ENCODE peak calls at places on chromosomes 7 and 10, in ten cellular contexts. One of them, this sample, is unnamed.

GRCh38 chr10:84200537-84201243 is 6.4 kb downstream of the CDHR1 start:
- ATAC-seq in T-helper 17 cell: no peak
- ATAC-seq in heart right ventricle: no peak
- ATAC-seq in left cardiac atrium: no peak
- ATAC-seq in K562: peak
- ATAC-seq in activated naive CD8-positive, alpha-beta T cell treated with anti-CD3 and anti-CD28 coated beads, Interleukin-2, amount 50 U/mL, for 24 hours: no peak
- ATAC-seq in HCT116: no peak
- ATAC-seq in aorta: no peak
- ATAC-seq in right cardiac atrium: peak
- ATAC-seq in stimulated activated effector memory CD8-positive, alpha-beta T cell treated with anti-CD3 and anti-CD28 coated beads, Interleukin-12 subunit alpha, Interleukin-12 subunit beta, amount 100 ng/mL, for 72 hours: no peak
- ATAC-seq in this sample: no peak

GRCh38 chr7:38881947-38882684 is 26.9 kb downstream of the VPS41 start:
- ATAC-seq in K562: no peak
- ATAC-seq in left cardiac atrium: no peak
- ATAC-seq in stimulated activated effector memory CD8-positive, alpha-beta T cell treated with anti-CD3 and anti-CD28 coated beads, Interleukin-12 subunit alpha, Interleukin-12 subunit beta, amount 100 ng/mL, for 72 hours: peak
- ATAC-seq in HCT116: no peak
- ATAC-seq in right cardiac atrium: no peak
- ATAC-seq in T-helper 17 cell: no peak
- ATAC-seq in heart right ventricle: no peak
- ATAC-seq in activated naive CD8-positive, alpha-beta T cell treated with anti-CD3 and anti-CD28 coated beads, Interleukin-2, amount 50 U/mL, for 24 hours: peak
- ATAC-seq in aorta: no peak
- ATAC-seq in this sample: no peak

GRCh38 chr7:98733036-98733435 is 116.0 kb downstream of the NPTX2 start:
- ATAC-seq in T-helper 17 cell: peak
- ATAC-seq in stimulated activated effector memory CD8-positive, alpha-beta T cell treated with anti-CD3 and anti-CD28 coated beads, Interleukin-12 subunit alpha, Interleukin-12 subunit beta, amount 100 ng/mL, for 72 hours: peak
- ATAC-seq in left cardiac atrium: no peak
- ATAC-seq in aorta: no peak
- ATAC-seq in right cardiac atrium: no peak
- ATAC-seq in activated naive CD8-positive, alpha-beta T cell treated with anti-CD3 and anti-CD28 coated beads, Interleukin-2, amount 50 U/mL, for 24 hours: peak
- ATAC-seq in heart right ventricle: no peak
- ATAC-seq in HCT116: peak
- ATAC-seq in K562: peak
- ATAC-seq in this sample: no peak

GRCh38 chr7:33195264-33195663 is 65.9 kb downstream of the BBS9 start:
- ATAC-seq in stimulated activated effector memory CD8-positive, alpha-beta T cell treated with anti-CD3 and anti-CD28 coated beads, Interleukin-12 subunit alpha, Interleukin-12 subunit beta, amount 100 ng/mL, for 72 hours: peak
- ATAC-seq in K562: no peak
- ATAC-seq in activated naive CD8-positive, alpha-beta T cell treated with anti-CD3 and anti-CD28 coated beads, Interleukin-2, amount 50 U/mL, for 24 hours: no peak
- ATAC-seq in right cardiac atrium: no peak
- ATAC-seq in heart right ventricle: no peak
- ATAC-seq in aorta: no peak
- ATAC-seq in left cardiac atrium: peak
- ATAC-seq in HCT116: no peak
- ATAC-seq in T-helper 17 cell: no peak
- ATAC-seq in this sample: no peak

GRCh38 chr7:22173884-22174573 is 182.9 kb downstream of the RAPGEF5 start:
- ATAC-seq in activated naive CD8-positive, alpha-beta T cell treated with anti-CD3 and anti-CD28 coated beads, Interleukin-2, amount 50 U/mL, for 24 hours: peak
- ATAC-seq in left cardiac atrium: peak
- ATAC-seq in T-helper 17 cell: peak
- ATAC-seq in stimulated activated effector memory CD8-positive, alpha-beta T cell treated with anti-CD3 and anti-CD28 coated beads, Interleukin-12 subunit alpha, Interleukin-12 subunit beta, amount 100 ng/mL, for 72 hours: peak
- ATAC-seq in right cardiac atrium: peak
- ATAC-seq in HCT116: no peak
- ATAC-seq in K562: peak
- ATAC-seq in heart right ventricle: no peak
- ATAC-seq in aorta: no peak
- ATAC-seq in this sample: no peak

GRCh38 chr7:155683098-155683497 is 38.6 kb downstream of the RBM33 start:
- ATAC-seq in heart right ventricle: no peak
- ATAC-seq in aorta: no peak
- ATAC-seq in K562: peak
- ATAC-seq in activated naive CD8-positive, alpha-beta T cell treated with anti-CD3 and anti-CD28 coated beads, Interleukin-2, amount 50 U/mL, for 24 hours: no peak
- ATAC-seq in stimulated activated effector memory CD8-positive, alpha-beta T cell treated with anti-CD3 and anti-CD28 coated beads, Interleukin-12 subunit alpha, Interleukin-12 subunit beta, amount 100 ng/mL, for 72 hours: no peak
- ATAC-seq in T-helper 17 cell: no peak
- ATAC-seq in left cardiac atrium: no peak
- ATAC-seq in HCT116: no peak
- ATAC-seq in right cardiac atrium: no peak
- ATAC-seq in this sample: no peak

GRCh38 chr7:55325371-55325792 is 39.8 kb upstream of the LANCL2 start:
- ATAC-seq in T-helper 17 cell: no peak
- ATAC-seq in stimulated activated effector memory CD8-positive, alpha-beta T cell treated with anti-CD3 and anti-CD28 coated beads, Interleukin-12 subunit alpha, Interleukin-12 subunit beta, amount 100 ng/mL, for 72 hours: no peak
- ATAC-seq in heart right ventricle: peak
- ATAC-seq in HCT116: no peak
- ATAC-seq in activated naive CD8-positive, alpha-beta T cell treated with anti-CD3 and anti-CD28 coated beads, Interleukin-2, amount 50 U/mL, for 24 hours: no peak
- ATAC-seq in K562: no peak
- ATAC-seq in aorta: peak
- ATAC-seq in left cardiac atrium: peak
- ATAC-seq in right cardiac atrium: peak
- ATAC-seq in this sample: peak

GRCh38 chr10:108591417-108591816 is 1331.9 kb downstream of the XPNPEP1 start:
- ATAC-seq in heart right ventricle: no peak
- ATAC-seq in stimulated activated effector memory CD8-positive, alpha-beta T cell treated with anti-CD3 and anti-CD28 coated beads, Interleukin-12 subunit alpha, Interleukin-12 subunit beta, amount 100 ng/mL, for 72 hours: no peak
- ATAC-seq in left cardiac atrium: no peak
- ATAC-seq in aorta: no peak
- ATAC-seq in K562: no peak
- ATAC-seq in activated naive CD8-positive, alpha-beta T cell treated with anti-CD3 and anti-CD28 coated beads, Interleukin-2, amount 50 U/mL, for 24 hours: no peak
- ATAC-seq in HCT116: no peak
- ATAC-seq in T-helper 17 cell: no peak
- ATAC-seq in right cardiac atrium: no peak
- ATAC-seq in this sample: no peak

GRCh38 chr10:100612601-100613595 is 77.2 kb downstream of the HIF1AN start:
- ATAC-seq in K562: no peak
- ATAC-seq in T-helper 17 cell: no peak
- ATAC-seq in aorta: no peak
- ATAC-seq in heart right ventricle: no peak
- ATAC-seq in stimulated activated effector memory CD8-positive, alpha-beta T cell treated with anti-CD3 and anti-CD28 coated beads, Interleukin-12 subunit alpha, Interleukin-12 subunit beta, amount 100 ng/mL, for 72 hours: no peak
- ATAC-seq in activated naive CD8-positive, alpha-beta T cell treated with anti-CD3 and anti-CD28 coated beads, Interleukin-2, amount 50 U/mL, for 24 hours: no peak
- ATAC-seq in HCT116: no peak
- ATAC-seq in right cardiac atrium: no peak
- ATAC-seq in left cardiac atrium: no peak
- ATAC-seq in this sample: no peak

GRCh38 chr10:3852147-3852904 is 67.3 kb upstream of the KLF6 start:
- ATAC-seq in HCT116: peak
- ATAC-seq in heart right ventricle: peak
- ATAC-seq in right cardiac atrium: peak
- ATAC-seq in activated naive CD8-positive, alpha-beta T cell treated with anti-CD3 and anti-CD28 coated beads, Interleukin-2, amount 50 U/mL, for 24 hours: peak
- ATAC-seq in aorta: peak
- ATAC-seq in stimulated activated effector memory CD8-positive, alpha-beta T cell treated with anti-CD3 and anti-CD28 coated beads, Interleukin-12 subunit alpha, Interleukin-12 subunit beta, amount 100 ng/mL, for 72 hours: peak
- ATAC-seq in T-helper 17 cell: peak
- ATAC-seq in K562: peak
- ATAC-seq in left cardiac atrium: peak
- ATAC-seq in this sample: peak

GRCh38 chr7:101681170-101682007 is 52.3 kb upstream of the MYL10 start:
- ATAC-seq in left cardiac atrium: peak
- ATAC-seq in activated naive CD8-positive, alpha-beta T cell treated with anti-CD3 and anti-CD28 coated beads, Interleukin-2, amount 50 U/mL, for 24 hours: no peak
- ATAC-seq in right cardiac atrium: peak
- ATAC-seq in aorta: peak
- ATAC-seq in K562: no peak
- ATAC-seq in heart right ventricle: peak
- ATAC-seq in T-helper 17 cell: no peak
- ATAC-seq in HCT116: peak
- ATAC-seq in stimulated activated effector memory CD8-positive, alpha-beta T cell treated with anti-CD3 and anti-CD28 coated beads, Interleukin-12 subunit alpha, Interleukin-12 subunit beta, amount 100 ng/mL, for 72 hours: no peak
- ATAC-seq in this sample: peak

GRCh38 chr10:24262929-24263653 is 54.2 kb downstream of the KIAA1217 start:
- ATAC-seq in activated naive CD8-positive, alpha-beta T cell treated with anti-CD3 and anti-CD28 coated beads, Interleukin-2, amount 50 U/mL, for 24 hours: no peak
- ATAC-seq in T-helper 17 cell: no peak
- ATAC-seq in aorta: no peak
- ATAC-seq in right cardiac atrium: no peak
- ATAC-seq in K562: no peak
- ATAC-seq in stimulated activated effector memory CD8-positive, alpha-beta T cell treated with anti-CD3 and anti-CD28 coated beads, Interleukin-12 subunit alpha, Interleukin-12 subunit beta, amount 100 ng/mL, for 72 hours: no peak
- ATAC-seq in left cardiac atrium: peak
- ATAC-seq in heart right ventricle: peak
- ATAC-seq in HCT116: no peak
- ATAC-seq in this sample: peak

GRCh38 chr10:121240011-121240410 is 358.2 kb downstream of the FGFR2 start:
- ATAC-seq in stimulated activated effector memory CD8-positive, alpha-beta T cell treated with anti-CD3 and anti-CD28 coated beads, Interleukin-12 subunit alpha, Interleukin-12 subunit beta, amount 100 ng/mL, for 72 hours: no peak
- ATAC-seq in T-helper 17 cell: no peak
- ATAC-seq in K562: no peak
- ATAC-seq in right cardiac atrium: no peak
- ATAC-seq in left cardiac atrium: no peak
- ATAC-seq in activated naive CD8-positive, alpha-beta T cell treated with anti-CD3 and anti-CD28 coated beads, Interleukin-2, amount 50 U/mL, for 24 hours: no peak
- ATAC-seq in aorta: no peak
- ATAC-seq in heart right ventricle: peak
- ATAC-seq in HCT116: peak
- ATAC-seq in this sample: no peak

GRCh38 chr7:1923409-1924053 is 253.5 kb downstream of the ELFN1 start:
- ATAC-seq in activated naive CD8-positive, alpha-beta T cell treated with anti-CD3 and anti-CD28 coated beads, Interleukin-2, amount 50 U/mL, for 24 hours: no peak
- ATAC-seq in HCT116: no peak
- ATAC-seq in heart right ventricle: no peak
- ATAC-seq in T-helper 17 cell: no peak
- ATAC-seq in K562: no peak
- ATAC-seq in left cardiac atrium: no peak
- ATAC-seq in right cardiac atrium: no peak
- ATAC-seq in stimulated activated effector memory CD8-positive, alpha-beta T cell treated with anti-CD3 and anti-CD28 coated beads, Interleukin-12 subunit alpha, Interleukin-12 subunit beta, amount 100 ng/mL, for 72 hours: no peak
- ATAC-seq in aorta: peak
- ATAC-seq in this sample: no peak

GRCh38 chr7:43844662-43845061 is 24.7 kb downstream of the MRPS24 start:
- ATAC-seq in HCT116: no peak
- ATAC-seq in stimulated activated effector memory CD8-positive, alpha-beta T cell treated with anti-CD3 and anti-CD28 coated beads, Interleukin-12 subunit alpha, Interleukin-12 subunit beta, amount 100 ng/mL, for 72 hours: peak
- ATAC-seq in left cardiac atrium: no peak
- ATAC-seq in activated naive CD8-positive, alpha-beta T cell treated with anti-CD3 and anti-CD28 coated beads, Interleukin-2, amount 50 U/mL, for 24 hours: peak
- ATAC-seq in T-helper 17 cell: no peak
- ATAC-seq in right cardiac atrium: no peak
- ATAC-seq in aorta: no peak
- ATAC-seq in heart right ventricle: no peak
- ATAC-seq in K562: no peak
- ATAC-seq in this sample: no peak

GRCh38 chr7:102942883-102943261 is 30.1 kb downstream of the LRRC17 start:
- ATAC-seq in activated naive CD8-positive, alpha-beta T cell treated with anti-CD3 and anti-CD28 coated beads, Interleukin-2, amount 50 U/mL, for 24 hours: no peak
- ATAC-seq in right cardiac atrium: no peak
- ATAC-seq in left cardiac atrium: no peak
- ATAC-seq in HCT116: no peak
- ATAC-seq in heart right ventricle: no peak
- ATAC-seq in aorta: no peak
- ATAC-seq in T-helper 17 cell: no peak
- ATAC-seq in stimulated activated effector memory CD8-positive, alpha-beta T cell treated with anti-CD3 and anti-CD28 coated beads, Interleukin-12 subunit alpha, Interleukin-12 subunit beta, amount 100 ng/mL, for 72 hours: no peak
- ATAC-seq in K562: no peak
- ATAC-seq in this sample: no peak

GRCh38 chr7:99679032-99679399 is 780 bp downstream of the CYP3A5 start:
- ATAC-seq in left cardiac atrium: peak
- ATAC-seq in HCT116: peak
- ATAC-seq in stimulated activated effector memory CD8-positive, alpha-beta T cell treated with anti-CD3 and anti-CD28 coated beads, Interleukin-12 subunit alpha, Interleukin-12 subunit beta, amount 100 ng/mL, for 72 hours: no peak
- ATAC-seq in T-helper 17 cell: no peak
- ATAC-seq in activated naive CD8-positive, alpha-beta T cell treated with anti-CD3 and anti-CD28 coated beads, Interleukin-2, amount 50 U/mL, for 24 hours: peak
- ATAC-seq in heart right ventricle: no peak
- ATAC-seq in right cardiac atrium: no peak
- ATAC-seq in K562: peak
- ATAC-seq in aorta: no peak
- ATAC-seq in this sample: no peak

GRCh38 chr7:45930967-45931366 is 9.9 kb upstream of the IGFBP3 start:
- ATAC-seq in right cardiac atrium: no peak
- ATAC-seq in K562: no peak
- ATAC-seq in activated naive CD8-positive, alpha-beta T cell treated with anti-CD3 and anti-CD28 coated beads, Interleukin-2, amount 50 U/mL, for 24 hours: no peak
- ATAC-seq in HCT116: no peak
- ATAC-seq in T-helper 17 cell: no peak
- ATAC-seq in heart right ventricle: no peak
- ATAC-seq in stimulated activated effector memory CD8-positive, alpha-beta T cell treated with anti-CD3 and anti-CD28 coated beads, Interleukin-12 subunit alpha, Interleukin-12 subunit beta, amount 100 ng/mL, for 72 hours: no peak
- ATAC-seq in aorta: no peak
- ATAC-seq in left cardiac atrium: no peak
- ATAC-seq in this sample: no peak

GRCh38 chr7:84264341-84264740 is 69.8 kb upstream of the SEMA3A start:
- ATAC-seq in K562: no peak
- ATAC-seq in aorta: no peak
- ATAC-seq in left cardiac atrium: no peak
- ATAC-seq in right cardiac atrium: no peak
- ATAC-seq in heart right ventricle: no peak
- ATAC-seq in HCT116: no peak
- ATAC-seq in stimulated activated effector memory CD8-positive, alpha-beta T cell treated with anti-CD3 and anti-CD28 coated beads, Interleukin-12 subunit alpha, Interleukin-12 subunit beta, amount 100 ng/mL, for 72 hours: no peak
- ATAC-seq in activated naive CD8-positive, alpha-beta T cell treated with anti-CD3 and anti-CD28 coated beads, Interleukin-2, amount 50 U/mL, for 24 hours: no peak
- ATAC-seq in T-helper 17 cell: no peak
- ATAC-seq in this sample: no peak

GRCh38 chr7:28018851-28019465 is 161.6 kb downstream of the JAZF1 start:
- ATAC-seq in heart right ventricle: no peak
- ATAC-seq in K562: no peak
- ATAC-seq in activated naive CD8-positive, alpha-beta T cell treated with anti-CD3 and anti-CD28 coated beads, Interleukin-2, amount 50 U/mL, for 24 hours: no peak
- ATAC-seq in T-helper 17 cell: no peak
- ATAC-seq in aorta: no peak
- ATAC-seq in right cardiac atrium: no peak
- ATAC-seq in HCT116: no peak
- ATAC-seq in left cardiac atrium: no peak
- ATAC-seq in stimulated activated effector memory CD8-positive, alpha-beta T cell treated with anti-CD3 and anti-CD28 coated beads, Interleukin-12 subunit alpha, Interleukin-12 subunit beta, amount 100 ng/mL, for 72 hours: no peak
- ATAC-seq in this sample: no peak

GRCh38 chr10:30803901-30804322 is 174.4 kb upstream of the LYZL2 start:
- ATAC-seq in stimulated activated effector memory CD8-positive, alpha-beta T cell treated with anti-CD3 and anti-CD28 coated beads, Interleukin-12 subunit alpha, Interleukin-12 subunit beta, amount 100 ng/mL, for 72 hours: no peak
- ATAC-seq in left cardiac atrium: peak
- ATAC-seq in HCT116: no peak
- ATAC-seq in right cardiac atrium: peak
- ATAC-seq in activated naive CD8-positive, alpha-beta T cell treated with anti-CD3 and anti-CD28 coated beads, Interleukin-2, amount 50 U/mL, for 24 hours: no peak
- ATAC-seq in T-helper 17 cell: no peak
- ATAC-seq in aorta: peak
- ATAC-seq in heart right ventricle: peak
- ATAC-seq in K562: no peak
- ATAC-seq in this sample: peak

GRCh38 chr10:11611248-11612003 is at the start of gene USP6NL:
- ATAC-seq in stimulated activated effector memory CD8-positive, alpha-beta T cell treated with anti-CD3 and anti-CD28 coated beads, Interleukin-12 subunit alpha, Interleukin-12 subunit beta, amount 100 ng/mL, for 72 hours: peak
- ATAC-seq in activated naive CD8-positive, alpha-beta T cell treated with anti-CD3 and anti-CD28 coated beads, Interleukin-2, amount 50 U/mL, for 24 hours: peak
- ATAC-seq in T-helper 17 cell: peak
- ATAC-seq in HCT116: peak
- ATAC-seq in left cardiac atrium: peak
- ATAC-seq in aorta: peak
- ATAC-seq in heart right ventricle: peak
- ATAC-seq in K562: peak
- ATAC-seq in right cardiac atrium: peak
- ATAC-seq in this sample: peak

GRCh38 chr10:98391578-98391991 is 23.4 kb downstream of the PYROXD2 start:
- ATAC-seq in K562: no peak
- ATAC-seq in activated naive CD8-positive, alpha-beta T cell treated with anti-CD3 and anti-CD28 coated beads, Interleukin-2, amount 50 U/mL, for 24 hours: no peak
- ATAC-seq in stimulated activated effector memory CD8-positive, alpha-beta T cell treated with anti-CD3 and anti-CD28 coated beads, Interleukin-12 subunit alpha, Interleukin-12 subunit beta, amount 100 ng/mL, for 72 hours: peak
- ATAC-seq in aorta: peak
- ATAC-seq in left cardiac atrium: peak
- ATAC-seq in T-helper 17 cell: no peak
- ATAC-seq in HCT116: no peak
- ATAC-seq in right cardiac atrium: peak
- ATAC-seq in heart right ventricle: peak
- ATAC-seq in this sample: peak

GRCh38 chr7:148809856-148810255 is 74.2 kb downstream of the EZH2 start:
- ATAC-seq in activated naive CD8-positive, alpha-beta T cell treated with anti-CD3 and anti-CD28 coated beads, Interleukin-2, amount 50 U/mL, for 24 hours: no peak
- ATAC-seq in K562: no peak
- ATAC-seq in T-helper 17 cell: no peak
- ATAC-seq in left cardiac atrium: no peak
- ATAC-seq in aorta: no peak
- ATAC-seq in heart right ventricle: no peak
- ATAC-seq in stimulated activated effector memory CD8-positive, alpha-beta T cell treated with anti-CD3 and anti-CD28 coated beads, Interleukin-12 subunit alpha, Interleukin-12 subunit beta, amount 100 ng/mL, for 72 hours: no peak
- ATAC-seq in right cardiac atrium: no peak
- ATAC-seq in HCT116: no peak
- ATAC-seq in this sample: no peak

GRCh38 chr10:63608511-63608910 is 87.3 kb downstream of the REEP3 start:
- ATAC-seq in T-helper 17 cell: no peak
- ATAC-seq in activated naive CD8-positive, alpha-beta T cell treated with anti-CD3 and anti-CD28 coated beads, Interleukin-2, amount 50 U/mL, for 24 hours: no peak
- ATAC-seq in heart right ventricle: no peak
- ATAC-seq in left cardiac atrium: no peak
- ATAC-seq in right cardiac atrium: no peak
- ATAC-seq in K562: no peak
- ATAC-seq in aorta: no peak
- ATAC-seq in stimulated activated effector memory CD8-positive, alpha-beta T cell treated with anti-CD3 and anti-CD28 coated beads, Interleukin-12 subunit alpha, Interleukin-12 subunit beta, amount 100 ng/mL, for 72 hours: no peak
- ATAC-seq in HCT116: no peak
- ATAC-seq in this sample: no peak

GRCh38 chr10:78772083-78772482 is 296.7 kb upstream of the ZMIZ1 start:
- ATAC-seq in left cardiac atrium: no peak
- ATAC-seq in activated naive CD8-positive, alpha-beta T cell treated with anti-CD3 and anti-CD28 coated beads, Interleukin-2, amount 50 U/mL, for 24 hours: no peak
- ATAC-seq in right cardiac atrium: no peak
- ATAC-seq in T-helper 17 cell: no peak
- ATAC-seq in HCT116: no peak
- ATAC-seq in stimulated activated effector memory CD8-positive, alpha-beta T cell treated with anti-CD3 and anti-CD28 coated beads, Interleukin-12 subunit alpha, Interleukin-12 subunit beta, amount 100 ng/mL, for 72 hours: no peak
- ATAC-seq in heart right ventricle: no peak
- ATAC-seq in K562: no peak
- ATAC-seq in aorta: no peak
- ATAC-seq in this sample: no peak

GRCh38 chr10:108544500-108545120 is 1378.7 kb downstream of the XPNPEP1 start:
- ATAC-seq in aorta: no peak
- ATAC-seq in activated naive CD8-positive, alpha-beta T cell treated with anti-CD3 and anti-CD28 coated beads, Interleukin-2, amount 50 U/mL, for 24 hours: no peak
- ATAC-seq in right cardiac atrium: peak
- ATAC-seq in heart right ventricle: peak
- ATAC-seq in T-helper 17 cell: no peak
- ATAC-seq in HCT116: peak
- ATAC-seq in K562: peak
- ATAC-seq in left cardiac atrium: no peak
- ATAC-seq in stimulated activated effector memory CD8-positive, alpha-beta T cell treated with anti-CD3 and anti-CD28 coated beads, Interleukin-12 subunit alpha, Interleukin-12 subunit beta, amount 100 ng/mL, for 72 hours: no peak
- ATAC-seq in this sample: peak

GRCh38 chr10:118818621-118819221 is 64.0 kb upstream of the CACUL1 start:
- ATAC-seq in heart right ventricle: peak
- ATAC-seq in stimulated activated effector memory CD8-positive, alpha-beta T cell treated with anti-CD3 and anti-CD28 coated beads, Interleukin-12 subunit alpha, Interleukin-12 subunit beta, amount 100 ng/mL, for 72 hours: no peak
- ATAC-seq in K562: no peak
- ATAC-seq in activated naive CD8-positive, alpha-beta T cell treated with anti-CD3 and anti-CD28 coated beads, Interleukin-2, amount 50 U/mL, for 24 hours: no peak
- ATAC-seq in HCT116: no peak
- ATAC-seq in right cardiac atrium: no peak
- ATAC-seq in aorta: no peak
- ATAC-seq in left cardiac atrium: no peak
- ATAC-seq in T-helper 17 cell: no peak
- ATAC-seq in this sample: no peak

This sample was measured in gastroesophageal sphincter.